ENCODE peak calls at places on chromosomes 5 and 9, in eight cellular contexts. X is AG09319; K is AG09309; F is astrocyte of the spinal cord; Y is CD4-positive, alpha-beta T cell; L is Calu3; W is mesothelial cell of epicardium; R is thyroid gland. S is an unnamed sample.

GRCh38 chr5:74257645-74258328 is 382.7 kb downstream of the ENC1 start:
- DNase-seq in F (no peak), X (no peak), Y (no peak), W (no peak), K (no peak), L (peak; percentile 56), R (peak; percentile 78), S (no peak)

GRCh38 chr9:126393876-126394275 is 67.2 kb downstream of the MVB12B start:
- DNase-seq in X (no peak), Y (no peak), R (no peak), K (no peak), F (no peak), L (no peak), W (no peak), S (no peak)

GRCh38 chr9:100108572-100108971 is 9.5 kb downstream of the INVS start:
- DNase-seq in K (no peak), F (peak; percentile 38), R (no peak), L (no peak), X (no peak), W (no peak), Y (no peak), S (no peak)

GRCh38 chr9:79023134-79023577 is 548.6 kb upstream of the TLE4 start:
- DNase-seq in K (peak; percentile 92), R (no peak), F (peak; percentile 94), X (peak; percentile 32), Y (no peak), L (no peak), W (no peak), S (no peak)

GRCh38 chr9:9791621-9792020 is 821.2 kb downstream of the PTPRD start:
- DNase-seq in W (no peak), R (no peak), L (no peak), F (peak; percentile 47), K (no peak), X (no peak), Y (no peak), S (no peak)

GRCh38 chr9:97312101-97312500 is 4.6 kb downstream of the CCDC180 start:
- DNase-seq in Y (no peak), X (no peak), L (no peak), R (no peak), F (no peak), K (no peak), W (no peak), S (no peak)

GRCh38 chr5:135048930-135049329 is 14.9 kb upstream of the PITX1 start:
- DNase-seq in Y (no peak), R (no peak), L (no peak), K (no peak), X (no peak), F (no peak), W (no peak), S (no peak)

GRCh38 chr5:108747111-108748009 is at the start of gene FER:
- DNase-seq in K (no peak), Y (peak; percentile 9), R (peak; percentile 48), W (no peak), X (no peak), F (peak; percentile 82), L (peak; percentile 56), S (peak; percentile 60)

GRCh38 chr5:40687316-40687715 is 7.6 kb downstream of the PTGER4 start:
- DNase-seq in R (no peak), W (no peak), Y (no peak), K (no peak), X (no peak), F (no peak), L (no peak), S (no peak)

GRCh38 chr9:95880011-95880690 is 4.7 kb downstream of the ERCC6L2 start:
- DNase-seq in L (no peak), K (no peak), W (no peak), F (peak; percentile 86), R (no peak), Y (no peak), X (peak; percentile 11), S (no peak)

GRCh38 chr5:111584651-111585050 is 72.3 kb upstream of the STARD4 start:
- DNase-seq in F (peak; percentile 70), K (no peak), R (no peak), W (no peak), Y (no peak), L (no peak), X (no peak), S (peak; percentile 43)

GRCh38 chr9:101737165-101737704 is 1.2 kb downstream of the GRIN3A start:
- DNase-seq in K (no peak), X (no peak), Y (no peak), F (no peak), W (no peak), R (no peak), L (no peak), S (no peak)

GRCh38 chr9:83220737-83221136 is 157.8 kb upstream of the RASEF start:
- DNase-seq in R (peak; percentile 43), L (peak; percentile 12), W (no peak), F (peak; percentile 84), K (peak; percentile 46), X (no peak), Y (no peak), S (no peak)

GRCh38 chr9:135484460-135485277 is 5.1 kb downstream of the PPP1R26 start:
- DNase-seq in Y (no peak), X (no peak), F (no peak), L (no peak), K (no peak), R (no peak), W (no peak), S (no peak)

GRCh38 chr9:104783588-104783987 is 19.7 kb downstream of the NIPSNAP3B start:
- DNase-seq in Y (no peak), K (no peak), X (no peak), W (no peak), F (no peak), L (no peak), R (no peak), S (no peak)

GRCh38 chr5:8870349-8870748 is 675.5 kb downstream of the SEMA5A start:
- DNase-seq in R (no peak), X (no peak), Y (no peak), K (no peak), F (no peak), W (no peak), L (no peak), S (no peak)

GRCh38 chr9:110261631-110262030 is 5.3 kb upstream of the TXN start:
- DNase-seq in F (no peak), Y (no peak), X (peak; percentile 35), R (no peak), L (no peak), W (no peak), K (peak; percentile 32), S (no peak)

GRCh38 chr9:4553951-4554381 is 63.7 kb downstream of the SLC1A1 start:
- DNase-seq in R (peak; percentile 66), L (no peak), X (peak; percentile 31), F (peak; percentile 25), K (no peak), W (no peak), Y (no peak), S (no peak)

GRCh38 chr9:131017067-131017466 is 8.1 kb downstream of the LAMC3 start:
- DNase-seq in F (no peak), W (no peak), X (no peak), R (no peak), Y (no peak), L (no peak), K (no peak), S (no peak)

GRCh38 chr5:32814620-32815019 is 103.5 kb downstream of the NPR3 start:
- DNase-seq in F (peak; percentile 85), X (peak; percentile 71), Y (no peak), W (no peak), R (no peak), L (no peak), K (peak; percentile 52), S (no peak)

GRCh38 chr5:132459031-132459982 is 31.3 kb downstream of the IRF1 start:
- DNase-seq in X (no peak), K (peak; percentile 48), F (peak; percentile 94), W (no peak), R (no peak), Y (no peak), L (peak; percentile 61), S (peak; percentile 51)

GRCh38 chr5:136212252-136212721 is 19.3 kb upstream of the SMIM32 start:
- DNase-seq in W (peak; percentile 69), F (no peak), Y (peak; percentile 7), X (peak; percentile 10), K (no peak), L (peak; percentile 73), R (peak; percentile 59), S (peak; percentile 81)
- TF ChIP-seq CTCF in W (peak; percentile 84), F (peak; percentile 93), Y (peak; percentile 69), X (peak; percentile 94), K (peak; percentile 92), L (peak; percentile 96), R (peak; percentile 79), S (peak; percentile 88)

DNA sequence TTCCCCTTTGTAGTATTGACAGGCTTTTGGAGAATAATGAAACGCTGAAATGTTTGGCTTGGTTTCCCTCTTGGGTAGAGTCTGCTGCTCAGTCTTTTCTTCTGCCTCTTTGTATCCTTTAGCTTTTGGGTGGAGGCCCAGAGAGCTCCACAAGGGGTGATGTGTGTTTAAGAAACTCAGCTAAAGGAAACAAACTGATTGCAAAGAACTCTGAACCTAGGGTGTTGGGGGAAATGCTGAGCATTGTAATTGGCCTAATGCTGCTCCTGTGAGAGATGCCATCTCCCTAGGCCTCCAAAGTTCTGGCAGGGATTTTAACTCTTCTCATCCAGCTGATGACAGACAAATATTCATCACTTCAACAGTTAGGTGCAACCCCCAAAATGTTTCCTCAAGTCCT is 30.7 kb upstream of the ZSWIM6 start:
- DNase-seq in Y (no peak), L (no peak), X (peak; percentile 41), W (no peak), R (peak; percentile 73), K (no peak), F (peak; percentile 85), S (no peak)
- TF ChIP-seq CTCF in Y (no peak), L (no peak), X (peak; percentile 21), W (no peak), R (no peak), K (peak; percentile 1), F (no peak), S (no peak)

GRCh38 chr5:15683332-15683731 is 183.4 kb downstream of the FBXL7 start:
- DNase-seq in F (no peak), X (no peak), W (no peak), K (no peak), Y (no peak), L (no peak), R (no peak), S (no peak)
- TF ChIP-seq CTCF in F (no peak), X (peak; percentile 14), W (no peak), K (no peak), Y (no peak), L (no peak), R (no peak), S (no peak)

GRCh38 chr5:124972703-124973102 is 226.3 kb upstream of the ZNF608 start:
- DNase-seq in R (no peak), W (no peak), F (no peak), L (no peak), K (no peak), X (no peak), Y (no peak), S (no peak)

GRCh38 chr5:124979174-124979573 is 232.7 kb upstream of the ZNF608 start:
- DNase-seq in K (no peak), L (peak; percentile 12), X (no peak), R (no peak), Y (no peak), W (no peak), F (no peak), S (no peak)

GRCh38 chr5:124980174-124980941 is 233.9 kb upstream of the ZNF608 start:
- DNase-seq in L (no peak), Y (no peak), X (no peak), W (no peak), K (no peak), R (no peak), F (no peak), S (peak; percentile 47)

GRCh38 chr5:124973613-124974130 is 227.2 kb upstream of the ZNF608 start:
- DNase-seq in L (no peak), W (no peak), Y (no peak), K (no peak), X (no peak), F (no peak), R (no peak), S (no peak)

GRCh38 chr5:124976086-124976485 is 229.6 kb upstream of the ZNF608 start:
- DNase-seq in L (no peak), Y (no peak), W (no peak), X (no peak), R (no peak), K (no peak), F (no peak), S (no peak)
- TF ChIP-seq CTCF in L (no peak), Y (no peak), W (no peak), X (no peak), R (no peak), K (no peak), F (no peak), S (no peak)

S was measured in GM13976.